ENCODE peak calls at places on chromosomes 3 and 15, in five cellular contexts. M is activated T-cell treated with anti-CD3 and anti-CD28 coated beads for 1 hour, G is activated gamma-delta T cell treated with Interleukin-2 at 50 U/mL for 16 hours, V is AG20443, Y is ovary. B is an unnamed sample.

GRCh38 chr3:45035441-45036301 is 9.6 kb downstream of the CLEC3B start:
- DNase-seq in M (peak), G (no peak), V (peak), Y (peak), B (peak)

GRCh38 chr3:113695818-113696645 is at the start of gene USF3:
- DNase-seq in M (peak), G (peak), V (peak), Y (peak), B (peak)

GRCh38 chr3:73270839-73271483 is 209.5 kb downstream of the EBLN2 start:
- DNase-seq in M (no peak), G (no peak), V (peak), Y (no peak), B (no peak)

GRCh38 chr3:123286308-123287023 is 84.7 kb downstream of the SEC22A start:
- DNase-seq in M (no peak), G (no peak), V (peak), Y (no peak), B (no peak)

GRCh38 chr3:12288466-12289129 is at the start of gene PPARG:
- DNase-seq in M (no peak), G (no peak), V (peak), Y (peak), B (peak)

GRCh38 chr3:198093082-198093679 is 133.2 kb downstream of the LMLN start:
- DNase-seq in M (no peak), G (no peak), V (no peak), Y (no peak), B (no peak)

GRCh38 chr3:46669191-46669999 is 24.1 kb downstream of the ALS2CL start:
- DNase-seq in M (no peak), G (no peak), V (no peak), Y (peak), B (no peak)

GRCh38 chr3:152175576-152175883 is 93.2 kb upstream of the MBNL1 start:
- DNase-seq in M (no peak), G (no peak), V (peak), Y (no peak), B (no peak)

GRCh38 chr3:107208100-107208499 is 169.1 kb upstream of the CCDC54 start:
- DNase-seq in M (no peak), G (no peak), V (peak), Y (no peak), B (peak)

GRCh38 chr15:101500865-101501551 is 11.5 kb upstream of the PCSK6 start:
- DNase-seq in M (no peak), G (no peak), V (peak), Y (no peak), B (no peak)

GRCh38 chr3:57228734-57229505 is 1.4 kb downstream of the APPL1 start:
- DNase-seq in M (no peak), G (no peak), V (peak), Y (no peak), B (no peak)

GRCh38 chr15:85048430-85048829 is 66.8 kb downstream of the PDE8A start:
- DNase-seq in M (no peak), G (no peak), V (no peak), Y (no peak), B (no peak)

GRCh38 chr15:94887406-94887805 is 656.0 kb downstream of the MCTP2 start:
- DNase-seq in M (no peak), G (no peak), V (no peak), Y (no peak), B (no peak)

GRCh38 chr3:47163023-47163989 is 607 bp downstream of the SETD2 start:
- DNase-seq in M (peak), G (peak), V (peak), Y (peak), B (peak)

GRCh38 chr3:89867286-89867685 is 759.9 kb downstream of the EPHA3 start:
- DNase-seq in M (no peak), G (no peak), V (no peak), Y (no peak), B (no peak)

B was measured in uterus.